ENCODE peak calls at places on chromosome 4, in eight cellular contexts. X is cardiac fibroblast; G is CD8-positive, alpha-beta T cell; A is endothelial cell; H is kidney epithelial cell; S is IMR-90; B is hepatocyte; Y is fibroblast of the aortic adventitia. R is an unnamed sample.

GRCh38 chr4:10554694-10555093 is 97.5 kb upstream of the ZNF518B start:
- DNase-seq in X (peak; percentile 84), G (peak; percentile 43), A (peak; percentile 67), H (no peak), S (peak; percentile 59), B (peak; percentile 80), Y (peak; percentile 83), R (peak; percentile 36)

GRCh38 chr4:83308672-83309071 is 24.1 kb upstream of the COQ2 start:
- DNase-seq in X (no peak), G (no peak), A (no peak), H (no peak), S (no peak), B (no peak), Y (no peak), R (no peak)

GRCh38 chr4:113398441-113399143 is 349.1 kb downstream of the ANK2 start:
- DNase-seq in X (no peak), G (no peak), A (no peak), H (no peak), S (no peak), B (no peak), Y (no peak), R (no peak)

GRCh38 chr4:125420499-125420898 is 105.7 kb downstream of the FAT4 start:
- DNase-seq in X (peak; percentile 19), G (no peak), A (no peak), H (peak; percentile 43), S (no peak), B (no peak), Y (no peak), R (no peak)

GRCh38 chr4:184357164-184357563 is 117.2 kb downstream of the IRF2 start:
- DNase-seq in X (no peak), G (no peak), A (no peak), H (no peak), S (no peak), B (no peak), Y (no peak), R (no peak)

GRCh38 chr4:113435893-113436292 is 325.6 kb downstream of the CAMK2D start:
- DNase-seq in X (peak; percentile 93), G (no peak), A (no peak), H (peak; percentile 69), S (peak; percentile 75), B (no peak), Y (peak; percentile 94), R (no peak)

GRCh38 chr4:113935190-113935589 is 44.3 kb downstream of the ARSJ start:
- DNase-seq in X (peak; percentile 35), G (no peak), A (no peak), H (no peak), S (peak; percentile 26), B (no peak), Y (no peak), R (no peak)

GRCh38 chr4:74503580-74503979 is 58.6 kb downstream of the AREG start:
- DNase-seq in X (peak; percentile 51), G (no peak), A (no peak), H (no peak), S (peak; percentile 88), B (no peak), Y (peak; percentile 51), R (no peak)

GRCh38 chr4:8353912-8354453 is 84.4 kb downstream of the HTRA3 start:
- DNase-seq in X (peak; percentile 36), G (no peak), A (no peak), H (no peak), S (peak; percentile 78), B (no peak), Y (no peak), R (no peak)

GRCh38 chr4:130545596-130545995 is 1449.6 kb downstream of the C4orf33 start:
- DNase-seq in X (peak; percentile 29), G (no peak), A (no peak), H (no peak), S (no peak), B (no peak), Y (peak; percentile 29), R (no peak)

GRCh38 chr4:69470561-69470960 is 25.1 kb downstream of the UGT2B4 start:
- DNase-seq in X (no peak), G (no peak), A (no peak), H (no peak), S (no peak), B (no peak), Y (no peak), R (no peak)

GRCh38 chr4:14458463-14458862 is 543.8 kb upstream of the CPEB2 start:
- DNase-seq in X (no peak), G (no peak), A (no peak), H (no peak), S (no peak), B (no peak), Y (no peak), R (no peak)

GRCh38 chr4:172369471-172369959 is 556.3 kb downstream of the GALNTL6 start:
- DNase-seq in X (no peak), G (no peak), A (no peak), H (no peak), S (no peak), B (no peak), Y (no peak), R (no peak)

GRCh38 chr4:120694973-120695372 is 227.6 kb downstream of the PRDM5 start:
- DNase-seq in X (peak; percentile 89), G (no peak), A (no peak), H (peak; percentile 21), S (peak; percentile 82), B (peak; percentile 72), Y (peak; percentile 79), R (no peak)

GRCh38 chr4:24729041-24729730 is 66.2 kb upstream of the SOD3 start:
- DNase-seq in X (peak; percentile 42), G (no peak), A (no peak), H (no peak), S (no peak), B (no peak), Y (peak; percentile 91), R (no peak)

GRCh38 chr4:171203425-171203824 is 609.8 kb upstream of the GALNTL6 start:
- DNase-seq in X (no peak), G (no peak), A (no peak), H (no peak), S (no peak), B (no peak), Y (no peak), R (no peak)

GRCh38 chr4:42655921-42656735 is 777 bp downstream of the ATP8A1 start:
- DNase-seq in X (no peak), G (peak; percentile 31), A (peak; percentile 43), H (no peak), S (no peak), B (peak; percentile 37), Y (no peak), R (peak; percentile 38)

GRCh38 chr4:176340871-176341685 is 21.3 kb downstream of the SPCS3 start:
- DNase-seq in X (peak; percentile 72), G (no peak), A (no peak), H (no peak), S (peak; percentile 66), B (peak; percentile 56), Y (peak; percentile 76), R (no peak)

GRCh38 chr4:187127456-187127855 is 403.8 kb upstream of the FAT1 start:
- DNase-seq in X (no peak), G (no peak), A (no peak), H (no peak), S (no peak), B (no peak), Y (no peak), R (no peak)

GRCh38 chr4:184538023-184538599 is 63.8 kb upstream of the IRF2 start:
- DNase-seq in X (peak; percentile 95), G (peak; percentile 58), A (peak; percentile 65), H (peak; percentile 48), S (peak; percentile 90), B (peak; percentile 91), Y (peak; percentile 95), R (peak; percentile 35)

GRCh38 chr4:99507762-99508161 is 3.1 kb upstream of the C4orf17 start:
- DNase-seq in X (no peak), G (peak; percentile 13), A (no peak), H (no peak), S (no peak), B (no peak), Y (no peak), R (no peak)

GRCh38 chr4:25303578-25303977 is 9.0 kb upstream of the ZCCHC4 start:
- DNase-seq in X (no peak), G (no peak), A (no peak), H (no peak), S (no peak), B (no peak), Y (no peak), R (no peak)

GRCh38 chr4:128283071-128283470 is 4.5 kb downstream of the PGRMC2 start:
- DNase-seq in X (no peak), G (no peak), A (no peak), H (no peak), S (no peak), B (no peak), Y (no peak), R (no peak)
- TF ChIP-seq CTCF in X (no peak), G (no peak), A (no peak), H (no peak), S (no peak), B (no peak), Y (no peak), R (no peak)

GRCh38 chr4:173420324-173420752 is 21.4 kb upstream of the SCRG1 start:
- DNase-seq in X (peak; percentile 48), G (no peak), A (no peak), H (no peak), S (peak; percentile 28), B (no peak), Y (peak; percentile 65), R (no peak)
- TF ChIP-seq CTCF in X (peak; percentile 47), G (peak; percentile 57), A (peak; percentile 55), H (peak; percentile 37), S (peak; percentile 63), B (peak; percentile 72), Y (peak; percentile 53), R (peak; percentile 61)

DNA sequence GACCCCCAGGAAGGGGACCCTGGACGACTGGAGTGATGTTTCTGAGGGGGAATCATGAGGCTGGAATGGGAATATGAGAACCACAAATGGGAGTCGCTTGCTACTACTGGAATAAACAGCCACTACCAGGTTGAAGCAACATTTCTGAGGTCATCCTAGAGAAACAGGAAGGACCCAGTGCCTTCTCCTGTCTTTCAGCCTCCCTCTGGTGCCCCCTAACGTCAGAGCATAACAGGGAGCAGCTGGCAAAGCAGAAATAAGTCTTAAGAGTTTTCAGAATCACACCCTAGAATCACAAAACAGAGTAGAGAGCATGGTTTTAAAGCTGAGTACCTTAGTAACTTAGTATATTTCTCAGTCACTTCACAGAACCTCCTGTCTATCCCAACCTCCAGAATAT is 347.8 kb upstream of the PITX2 start:
- DNase-seq in X (peak; percentile 48), G (no peak), A (peak; percentile 69), H (no peak), S (peak; percentile 45), B (peak; percentile 70), Y (peak; percentile 61), R (peak; percentile 29)
- TF ChIP-seq CTCF in X (peak; percentile 58), G (no peak), A (peak; percentile 24), H (peak; percentile 62), S (peak; percentile 57), B (peak; percentile 49), Y (peak; percentile 69), R (peak; percentile 67)

DNA sequence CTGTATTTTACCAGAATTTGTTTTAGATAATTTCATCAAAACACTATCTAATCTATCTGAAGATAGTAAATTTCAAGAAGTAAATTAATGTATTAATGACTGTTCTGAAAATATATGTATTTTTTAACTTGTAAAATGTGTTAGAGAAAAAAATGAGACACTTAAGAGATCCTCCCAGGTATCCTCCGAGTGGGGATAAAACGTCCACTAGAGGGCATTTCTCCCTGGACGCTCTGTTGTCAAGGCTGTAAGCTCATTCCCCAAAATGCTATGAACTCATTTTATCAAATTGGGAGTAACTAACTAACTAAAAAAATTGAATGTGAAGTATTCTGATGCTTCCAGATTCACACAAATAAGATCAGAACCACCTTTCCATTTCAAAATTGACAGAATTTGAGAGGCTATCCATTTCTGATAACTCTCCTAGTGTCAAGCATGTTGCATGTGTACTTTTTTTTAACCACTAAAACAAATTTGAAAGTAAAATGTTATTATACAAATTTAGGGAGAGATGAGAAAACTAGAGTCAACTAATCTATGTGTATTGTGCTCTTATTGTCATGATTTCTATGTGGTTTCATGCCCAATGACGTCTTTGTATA is 337.3 kb upstream of the HS3ST1 start:
- DNase-seq in X (peak; percentile 70), G (no peak), A (peak; percentile 38), H (no peak), S (peak; percentile 37), B (peak; percentile 66), Y (peak; percentile 69), R (no peak)
- TF ChIP-seq CTCF in X (peak; percentile 68), G (peak; percentile 44), A (peak; percentile 81), H (peak; percentile 90), S (peak; percentile 51), B (peak; percentile 82), Y (peak; percentile 81), R (peak; percentile 81)